ENCODE peak calls at places on chromosomes 4 and X, in eight cellular contexts. D is SK-N-SH, T is GM12878, X is A549, S is esophagus muscularis mucosa, G is H1, N is transverse colon, L is suprapubic skin. B is an unnamed sample.

GRCh38 chrX:2608638-2609430 is 82.3 kb upstream of the CD99 start:
- DNase-seq in D (peak; percentile 86), T (no peak), X (peak; percentile 88), S (peak; percentile 95), G (peak; percentile 58), N (peak; percentile 93), L (peak; percentile 92), B (peak; percentile 63)

GRCh38 chr4:154529737-154530136 is 20.5 kb downstream of the PLRG1 start:
- DNase-seq in D (no peak), T (no peak), X (no peak), S (no peak), G (no peak), N (no peak), L (no peak), B (no peak)

GRCh38 chrX:107673401-107673800 is 45.1 kb downstream of the PRPS1 start:
- DNase-seq in D (no peak), T (no peak), X (no peak), S (no peak), G (no peak), N (no peak), L (no peak), B (no peak)

GRCh38 chr4:663438-664428 is 10.3 kb downstream of the ATP5ME start:
- DNase-seq in D (peak; percentile 95), T (no peak), X (no peak), S (no peak), G (no peak), N (peak; percentile 71), L (no peak), B (no peak)

GRCh38 chrX:153635388-153635787 is 11.6 kb upstream of the DUSP9 start:
- DNase-seq in D (peak; percentile 11), T (no peak), X (no peak), S (no peak), G (no peak), N (no peak), L (no peak), B (no peak)

GRCh38 chr4:2080429-2081300 is 21.5 kb downstream of the NAT8L start:
- DNase-seq in D (no peak), T (no peak), X (no peak), S (no peak), G (no peak), N (peak; percentile 5), L (peak; percentile 74), B (no peak)

GRCh38 chrX:123971963-123972362 is 10.5 kb downstream of the STAG2 start:
- DNase-seq in D (no peak), T (no peak), X (no peak), S (no peak), G (no peak), N (no peak), L (no peak), B (no peak)

GRCh38 chrX:47200385-47201150 is 6.9 kb downstream of the UBA1 start:
- DNase-seq in D (no peak), T (no peak), X (peak; percentile 48), S (no peak), G (no peak), N (peak; percentile 55), L (no peak), B (peak; percentile 24)

GRCh38 chrX:41180194-41180902 is 95.1 kb downstream of the USP9X start:
- DNase-seq in D (peak; percentile 44), T (peak; percentile 59), X (peak; percentile 34), S (no peak), G (no peak), N (peak; percentile 32), L (no peak), B (peak; percentile 30)

GRCh38 chr4:116618638-116619037 is 466.7 kb downstream of the TRAM1L1 start:
- DNase-seq in D (no peak), T (no peak), X (no peak), S (no peak), G (no peak), N (no peak), L (no peak), B (no peak)

GRCh38 chrX:1870421-1870820 is 255.6 kb downstream of the ASMT start:
- DNase-seq in D (no peak), T (no peak), X (no peak), S (no peak), G (no peak), N (no peak), L (no peak), B (no peak)

GRCh38 chr4:154560824-154561231 is 2.0 kb upstream of the FGB start:
- DNase-seq in D (no peak), T (no peak), X (no peak), S (no peak), G (no peak), N (no peak), L (no peak), B (no peak)

GRCh38 chr4:112968456-112969159 is 80.8 kb upstream of the ANK2 start:
- DNase-seq in D (no peak), T (no peak), X (no peak), S (no peak), G (no peak), N (no peak), L (no peak), B (no peak)

GRCh38 chr4:4962928-4963327 is 56.3 kb downstream of the CYTL1 start:
- DNase-seq in D (no peak), T (no peak), X (no peak), S (no peak), G (no peak), N (no peak), L (no peak), B (no peak)

GRCh38 chr4:80017125-80017854 is 55.7 kb downstream of the ANTXR2 start:
- DNase-seq in D (no peak), T (no peak), X (no peak), S (no peak), G (no peak), N (no peak), L (no peak), B (no peak)

GRCh38 chrX:16368696-16369095 is 201.4 kb downstream of the MAGEB17 start:
- DNase-seq in D (no peak), T (no peak), X (no peak), S (no peak), G (no peak), N (no peak), L (no peak), B (no peak)

GRCh38 chr4:8162625-8163024 is 4.0 kb upstream of the ABLIM2 start:
- DNase-seq in D (no peak), T (no peak), X (no peak), S (no peak), G (no peak), N (no peak), L (no peak), B (no peak)

GRCh38 chrX:56798866-56799864 is 70.1 kb downstream of the NBDY start:
- DNase-seq in D (peak; percentile 48), T (no peak), X (no peak), S (no peak), G (no peak), N (peak; percentile 26), L (no peak), B (no peak)

GRCh38 chrX:56800307-56800706 is 71.3 kb downstream of the NBDY start:
- DNase-seq in D (no peak), T (no peak), X (no peak), S (no peak), G (no peak), N (peak; percentile 3), L (no peak), B (no peak)

GRCh38 chrX:56796641-56797395 is 67.8 kb downstream of the NBDY start:
- DNase-seq in D (peak; percentile 1), T (no peak), X (no peak), S (peak; percentile 17), G (no peak), N (no peak), L (no peak), B (no peak)

GRCh38 chrX:56800801-56801200 is 71.8 kb downstream of the NBDY start:
- DNase-seq in D (peak; percentile 5), T (no peak), X (no peak), S (no peak), G (no peak), N (peak; percentile 6), L (no peak), B (no peak)

GRCh38 chrX:56797966-56798711 is 69.1 kb downstream of the NBDY start:
- DNase-seq in D (peak; percentile 40), T (no peak), X (no peak), S (peak; percentile 39), G (no peak), N (peak; percentile 1), L (no peak), B (no peak)
- TF ChIP-seq EP300 in D (no peak), T (no peak), X (no peak), S (no peak), G (no peak), N (no peak), L (no peak), B (no peak)

GRCh38 chrX:115535844-115536243 is 25.1 kb upstream of the PLS3 start:
- DNase-seq in D (no peak), T (no peak), X (no peak), S (no peak), G (no peak), N (no peak), L (no peak), B (no peak)
- TF ChIP-seq EP300 in D (no peak), T (no peak), X (no peak), S (no peak), G (no peak), N (no peak), L (no peak), B (no peak)

GRCh38 chr4:87620491-87620890 is 12.2 kb downstream of the DSPP start:
- DNase-seq in D (no peak), T (no peak), X (no peak), S (no peak), G (no peak), N (no peak), L (no peak), B (no peak)

GRCh38 chr4:87616268-87616667 is 7.9 kb downstream of the DSPP start:
- DNase-seq in D (no peak), T (no peak), X (no peak), S (no peak), G (no peak), N (no peak), L (no peak), B (no peak)

GRCh38 chr4:87622303-87622702 is 14.0 kb downstream of the DSPP start:
- DNase-seq in D (no peak), T (no peak), X (no peak), S (no peak), G (no peak), N (no peak), L (no peak), B (no peak)

GRCh38 chr4:87624698-87625097 is 16.4 kb downstream of the DSPP start:
- DNase-seq in D (no peak), T (no peak), X (no peak), S (no peak), G (no peak), N (no peak), L (no peak), B (no peak)

GRCh38 chr4:87620086-87620485 is 11.8 kb downstream of the DSPP start:
- DNase-seq in D (no peak), T (no peak), X (no peak), S (no peak), G (no peak), N (no peak), L (no peak), B (no peak)
- TF ChIP-seq EP300 in D (no peak), T (no peak), X (no peak), S (no peak), G (no peak), N (no peak), L (no peak), B (no peak)

DNA sequence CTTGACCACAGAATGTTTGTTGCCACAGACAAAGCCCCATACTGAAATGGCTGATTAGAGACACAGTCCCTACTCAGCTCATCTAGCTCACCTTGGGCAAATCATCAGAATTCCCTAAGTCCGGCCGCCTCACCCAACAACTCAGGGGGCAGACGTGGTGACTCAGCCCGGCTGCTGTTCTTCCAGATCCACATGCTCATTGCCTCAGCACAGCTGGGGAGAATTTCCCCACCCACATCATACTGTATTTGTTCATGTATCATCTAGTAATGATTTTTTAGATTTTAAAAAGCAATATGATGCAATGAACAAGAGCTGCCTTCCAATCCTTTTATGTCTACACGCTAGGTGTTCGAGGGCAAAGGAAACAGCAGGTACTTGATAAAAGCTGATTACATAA is 333.8 kb upstream of the TENM3 start:
- DNase-seq in D (no peak), T (no peak), X (no peak), S (no peak), G (no peak), N (no peak), L (no peak), B (no peak)
- TF ChIP-seq EP300 in D (no peak), T (no peak), X (no peak), S (no peak), G (no peak), N (no peak), L (no peak), B (no peak)